ENCODE peak calls at places on chromosomes 6 and 20, in eight cellular contexts. Q is NCI-H1930, X is HFFc6, O is Kasumi-1, B is H1, V is adrenal gland, H is T-cell, D is lower lobe of right lung. N is an unnamed sample.

GRCh38 chr6:132401120-132401940 is at the start of gene MOXD1:
- DNase-seq in Q (peak; percentile 37), X (peak; percentile 46), O (peak; percentile 39), B (peak; percentile 83), V (peak; percentile 63), H (no peak), D (no peak), N (no peak)

GRCh38 chr20:64177420-64177783 is 13.2 kb downstream of the MYT1 start:
- DNase-seq in Q (no peak), X (no peak), O (no peak), B (no peak), V (no peak), H (no peak), D (peak; percentile 20), N (no peak)

GRCh38 chr6:140537211-140537610 is 1162.8 kb upstream of the CITED2 start:
- DNase-seq in Q (no peak), X (peak; percentile 37), O (no peak), B (no peak), V (no peak), H (no peak), D (no peak), N (no peak)

GRCh38 chr6:10316327-10316726 is 98.5 kb downstream of the TFAP2A start:
- DNase-seq in Q (no peak), X (peak; percentile 96), O (no peak), B (no peak), V (peak; percentile 54), H (no peak), D (no peak), N (no peak)

GRCh38 chr6:148565931-148566663 is 180.7 kb upstream of the UST start:
- DNase-seq in Q (no peak), X (peak; percentile 89), O (no peak), B (no peak), V (no peak), H (no peak), D (peak; percentile 75), N (no peak)

GRCh38 chr6:57328074-57328473 is 10.6 kb downstream of the PRIM2 start:
- DNase-seq in Q (no peak), X (no peak), O (no peak), B (no peak), V (no peak), H (no peak), D (no peak), N (no peak)

GRCh38 chr20:49482621-49483017 is at the start of gene KCNB1:
- DNase-seq in Q (no peak), X (peak; percentile 8), O (no peak), B (peak; percentile 96), V (peak; percentile 57), H (peak; percentile 26), D (peak; percentile 60), N (no peak)

GRCh38 chr6:36375644-36376155 is 11.8 kb downstream of the ETV7 start:
- DNase-seq in Q (no peak), X (no peak), O (no peak), B (no peak), V (no peak), H (no peak), D (no peak), N (no peak)

GRCh38 chr20:46401478-46401860 is 4.9 kb downstream of the ELMO2 start:
- DNase-seq in Q (no peak), X (no peak), O (no peak), B (no peak), V (no peak), H (no peak), D (no peak), N (no peak)

GRCh38 chr20:37179671-37180524 is 550 bp upstream of the MROH8 start:
- DNase-seq in Q (no peak), X (peak; percentile 78), O (peak; percentile 24), B (no peak), V (no peak), H (no peak), D (no peak), N (no peak)

GRCh38 chr6:166957087-166957804 is 896 bp upstream of the RNASET2 start:
- DNase-seq in Q (no peak), X (no peak), O (peak; percentile 71), B (peak; percentile 70), V (peak; percentile 56), H (peak; percentile 47), D (peak; percentile 82), N (no peak)

GRCh38 chr20:62020935-62021701 is 44.6 kb downstream of the TAF4 start:
- DNase-seq in Q (no peak), X (no peak), O (no peak), B (no peak), V (no peak), H (no peak), D (no peak), N (no peak)

GRCh38 chr20:25706793-25707192 is 10.1 kb upstream of the ZNF337 start:
- DNase-seq in Q (no peak), X (no peak), O (no peak), B (no peak), V (no peak), H (peak; percentile 30), D (no peak), N (no peak)

GRCh38 chr6:21101694-21102093 is 491.9 kb upstream of the SOX4 start:
- DNase-seq in Q (no peak), X (no peak), O (no peak), B (no peak), V (no peak), H (no peak), D (no peak), N (no peak)

GRCh38 chr6:12418946-12419345 is 128.8 kb downstream of the EDN1 start:
- DNase-seq in Q (no peak), X (no peak), O (no peak), B (no peak), V (no peak), H (no peak), D (no peak), N (no peak)

GRCh38 chr6:140661691-140662090 is 1287.2 kb upstream of the CITED2 start:
- DNase-seq in Q (no peak), X (peak; percentile 42), O (no peak), B (no peak), V (no peak), H (no peak), D (no peak), N (no peak)

GRCh38 chr6:11428351-11428750 is 109.2 kb upstream of the TMEM170B start:
- DNase-seq in Q (no peak), X (no peak), O (no peak), B (no peak), V (no peak), H (no peak), D (no peak), N (no peak)

GRCh38 chr6:145865595-145865994 is 51.0 kb upstream of the FBXO30 start:
- DNase-seq in Q (no peak), X (no peak), O (no peak), B (no peak), V (no peak), H (no peak), D (no peak), N (no peak)

GRCh38 chr20:2688041-2688591 is 4.5 kb upstream of the EBF4 start:
- DNase-seq in Q (no peak), X (no peak), O (peak; percentile 86), B (peak; percentile 77), V (peak; percentile 56), H (peak; percentile 78), D (peak; percentile 71), N (peak; percentile 26)

GRCh38 chr20:35791823-35792222 is 20.0 kb downstream of the PHF20 start:
- DNase-seq in Q (no peak), X (peak; percentile 96), O (no peak), B (no peak), V (peak; percentile 33), H (no peak), D (no peak), N (no peak)

GRCh38 chr6:124854338-124854922 is 107.8 kb upstream of the RNF217 start:
- DNase-seq in Q (no peak), X (no peak), O (no peak), B (no peak), V (no peak), H (no peak), D (no peak), N (no peak)

GRCh38 chr20:59149678-59150504 is 13.7 kb upstream of the ZNF831 start:
- DNase-seq in Q (no peak), X (no peak), O (no peak), B (no peak), V (no peak), H (peak; percentile 74), D (no peak), N (no peak)

GRCh38 chr20:57439993-57440392 is 48.8 kb downstream of the RBM38 start:
- DNase-seq in Q (no peak), X (no peak), O (no peak), B (no peak), V (no peak), H (no peak), D (no peak), N (no peak)

GRCh38 chr6:132464538-132465256 is 48.2 kb downstream of the STX7 start:
- DNase-seq in Q (no peak), X (no peak), O (no peak), B (no peak), V (no peak), H (no peak), D (no peak), N (no peak)

GRCh38 chr6:70394518-70395300 is 18.6 kb upstream of the FAM135A start:
- DNase-seq in Q (no peak), X (no peak), O (no peak), B (no peak), V (peak; percentile 47), H (no peak), D (peak; percentile 69), N (no peak)